ENCODE peak calls at places on chromosomes 11 and 22, in eight cellular contexts. One of them, this sample, is unnamed.

GRCh38 chr11:11567862-11568650 is 53.7 kb downstream of the GALNT18 start:
- DNase-seq in stimulated activated naive CD4-positive, alpha-beta T cell: no peak
- DNase-seq in IMR-90: peak; percentile 30
- DNase-seq in activated CD8-positive, alpha-beta memory T cell treated with anti-CD3 and anti-CD28 coated beads, Interleukin-2, amount 50 U/mL, for 4 hours: no peak
- DNase-seq in spleen: no peak
- DNase-seq in A549: no peak
- DNase-seq in activated CD4-positive, alpha-beta T cell treated with anti-CD3 and anti-CD28 coated beads, Interleukin-2, amount 50 U/mL, for 48 hours: no peak
- DNase-seq in NCI-H1092 treated with DMSO at 0.1 percent for 48 hours: no peak
- DNase-seq in this sample: peak; percentile 18

GRCh38 chr11:107549253-107549953 is 16.1 kb downstream of the ALKBH8 start:
- DNase-seq in stimulated activated naive CD4-positive, alpha-beta T cell: peak; percentile 41
- DNase-seq in A549: peak; percentile 25
- DNase-seq in activated CD8-positive, alpha-beta memory T cell treated with anti-CD3 and anti-CD28 coated beads, Interleukin-2, amount 50 U/mL, for 4 hours: peak; percentile 22
- DNase-seq in IMR-90: peak; percentile 51
- DNase-seq in NCI-H1092 treated with DMSO at 0.1 percent for 48 hours: no peak
- DNase-seq in activated CD4-positive, alpha-beta T cell treated with anti-CD3 and anti-CD28 coated beads, Interleukin-2, amount 50 U/mL, for 48 hours: peak; percentile 15
- DNase-seq in spleen: no peak
- DNase-seq in this sample: peak; percentile 23

GRCh38 chr22:44604455-44604854 is 97.5 kb upstream of the PRR5 start:
- DNase-seq in A549: no peak
- DNase-seq in stimulated activated naive CD4-positive, alpha-beta T cell: no peak
- DNase-seq in spleen: no peak
- DNase-seq in IMR-90: no peak
- DNase-seq in activated CD4-positive, alpha-beta T cell treated with anti-CD3 and anti-CD28 coated beads, Interleukin-2, amount 50 U/mL, for 48 hours: no peak
- DNase-seq in NCI-H1092 treated with DMSO at 0.1 percent for 48 hours: no peak
- DNase-seq in activated CD8-positive, alpha-beta memory T cell treated with anti-CD3 and anti-CD28 coated beads, Interleukin-2, amount 50 U/mL, for 4 hours: no peak
- DNase-seq in this sample: no peak

GRCh38 chr11:106228996-106229395 is 151.5 kb downstream of the AASDHPPT start:
- DNase-seq in activated CD4-positive, alpha-beta T cell treated with anti-CD3 and anti-CD28 coated beads, Interleukin-2, amount 50 U/mL, for 48 hours: no peak
- DNase-seq in A549: no peak
- DNase-seq in activated CD8-positive, alpha-beta memory T cell treated with anti-CD3 and anti-CD28 coated beads, Interleukin-2, amount 50 U/mL, for 4 hours: no peak
- DNase-seq in spleen: no peak
- DNase-seq in IMR-90: no peak
- DNase-seq in NCI-H1092 treated with DMSO at 0.1 percent for 48 hours: no peak
- DNase-seq in stimulated activated naive CD4-positive, alpha-beta T cell: no peak
- DNase-seq in this sample: no peak

GRCh38 chr11:58647866-58648265 is 25.4 kb downstream of the CNTF start:
- DNase-seq in IMR-90: no peak
- DNase-seq in activated CD8-positive, alpha-beta memory T cell treated with anti-CD3 and anti-CD28 coated beads, Interleukin-2, amount 50 U/mL, for 4 hours: no peak
- DNase-seq in stimulated activated naive CD4-positive, alpha-beta T cell: no peak
- DNase-seq in A549: no peak
- DNase-seq in spleen: no peak
- DNase-seq in NCI-H1092 treated with DMSO at 0.1 percent for 48 hours: no peak
- DNase-seq in activated CD4-positive, alpha-beta T cell treated with anti-CD3 and anti-CD28 coated beads, Interleukin-2, amount 50 U/mL, for 48 hours: no peak
- DNase-seq in this sample: no peak

GRCh38 chr11:112805658-112806057 is 155.6 kb upstream of the NCAM1 start:
- DNase-seq in IMR-90: no peak
- DNase-seq in A549: no peak
- DNase-seq in activated CD8-positive, alpha-beta memory T cell treated with anti-CD3 and anti-CD28 coated beads, Interleukin-2, amount 50 U/mL, for 4 hours: no peak
- DNase-seq in spleen: no peak
- DNase-seq in NCI-H1092 treated with DMSO at 0.1 percent for 48 hours: no peak
- DNase-seq in stimulated activated naive CD4-positive, alpha-beta T cell: no peak
- DNase-seq in activated CD4-positive, alpha-beta T cell treated with anti-CD3 and anti-CD28 coated beads, Interleukin-2, amount 50 U/mL, for 48 hours: no peak
- DNase-seq in this sample: peak; percentile 70

GRCh38 chr22:21991309-21991596 is 8.7 kb upstream of the TOP3B start:
- DNase-seq in NCI-H1092 treated with DMSO at 0.1 percent for 48 hours: no peak
- DNase-seq in spleen: no peak
- DNase-seq in stimulated activated naive CD4-positive, alpha-beta T cell: no peak
- DNase-seq in activated CD4-positive, alpha-beta T cell treated with anti-CD3 and anti-CD28 coated beads, Interleukin-2, amount 50 U/mL, for 48 hours: no peak
- DNase-seq in A549: no peak
- DNase-seq in IMR-90: no peak
- DNase-seq in activated CD8-positive, alpha-beta memory T cell treated with anti-CD3 and anti-CD28 coated beads, Interleukin-2, amount 50 U/mL, for 4 hours: no peak
- DNase-seq in this sample: no peak

GRCh38 chr11:16047073-16047472 is 309.3 kb downstream of the SOX6 start:
- DNase-seq in NCI-H1092 treated with DMSO at 0.1 percent for 48 hours: no peak
- DNase-seq in A549: no peak
- DNase-seq in IMR-90: no peak
- DNase-seq in spleen: no peak
- DNase-seq in activated CD4-positive, alpha-beta T cell treated with anti-CD3 and anti-CD28 coated beads, Interleukin-2, amount 50 U/mL, for 48 hours: no peak
- DNase-seq in stimulated activated naive CD4-positive, alpha-beta T cell: no peak
- DNase-seq in activated CD8-positive, alpha-beta memory T cell treated with anti-CD3 and anti-CD28 coated beads, Interleukin-2, amount 50 U/mL, for 4 hours: no peak
- DNase-seq in this sample: no peak

GRCh38 chr11:45563801-45564200 is 101.6 kb downstream of the CHST1 start:
- DNase-seq in spleen: no peak
- DNase-seq in IMR-90: no peak
- DNase-seq in stimulated activated naive CD4-positive, alpha-beta T cell: no peak
- DNase-seq in activated CD4-positive, alpha-beta T cell treated with anti-CD3 and anti-CD28 coated beads, Interleukin-2, amount 50 U/mL, for 48 hours: no peak
- DNase-seq in A549: no peak
- DNase-seq in NCI-H1092 treated with DMSO at 0.1 percent for 48 hours: no peak
- DNase-seq in activated CD8-positive, alpha-beta memory T cell treated with anti-CD3 and anti-CD28 coated beads, Interleukin-2, amount 50 U/mL, for 4 hours: no peak
- DNase-seq in this sample: no peak

GRCh38 chr22:46613606-46613997 is 6.6 kb upstream of the GRAMD4 start:
- DNase-seq in A549: no peak
- DNase-seq in NCI-H1092 treated with DMSO at 0.1 percent for 48 hours: no peak
- DNase-seq in activated CD8-positive, alpha-beta memory T cell treated with anti-CD3 and anti-CD28 coated beads, Interleukin-2, amount 50 U/mL, for 4 hours: no peak
- DNase-seq in spleen: peak; percentile 90
- DNase-seq in IMR-90: no peak
- DNase-seq in stimulated activated naive CD4-positive, alpha-beta T cell: no peak
- DNase-seq in activated CD4-positive, alpha-beta T cell treated with anti-CD3 and anti-CD28 coated beads, Interleukin-2, amount 50 U/mL, for 48 hours: peak; percentile 44
- DNase-seq in this sample: no peak

GRCh38 chr22:20523118-20523983 is 15.9 kb downstream of the MED15 start:
- DNase-seq in A549: no peak
- DNase-seq in activated CD8-positive, alpha-beta memory T cell treated with anti-CD3 and anti-CD28 coated beads, Interleukin-2, amount 50 U/mL, for 4 hours: peak; percentile 31
- DNase-seq in NCI-H1092 treated with DMSO at 0.1 percent for 48 hours: no peak
- DNase-seq in activated CD4-positive, alpha-beta T cell treated with anti-CD3 and anti-CD28 coated beads, Interleukin-2, amount 50 U/mL, for 48 hours: no peak
- DNase-seq in IMR-90: peak; percentile 59
- DNase-seq in stimulated activated naive CD4-positive, alpha-beta T cell: no peak
- DNase-seq in spleen: no peak
- DNase-seq in this sample: no peak

GRCh38 chr22:33105501-33105911 is 47.3 kb upstream of the SYN3 start:
- DNase-seq in A549: no peak
- DNase-seq in spleen: no peak
- DNase-seq in stimulated activated naive CD4-positive, alpha-beta T cell: no peak
- DNase-seq in activated CD4-positive, alpha-beta T cell treated with anti-CD3 and anti-CD28 coated beads, Interleukin-2, amount 50 U/mL, for 48 hours: no peak
- DNase-seq in IMR-90: peak; percentile 28
- DNase-seq in activated CD8-positive, alpha-beta memory T cell treated with anti-CD3 and anti-CD28 coated beads, Interleukin-2, amount 50 U/mL, for 4 hours: no peak
- DNase-seq in NCI-H1092 treated with DMSO at 0.1 percent for 48 hours: peak; percentile 43
- DNase-seq in this sample: peak; percentile 1

GRCh38 chr11:115362997-115363396 is 141.2 kb downstream of the CADM1 start:
- DNase-seq in IMR-90: no peak
- DNase-seq in activated CD8-positive, alpha-beta memory T cell treated with anti-CD3 and anti-CD28 coated beads, Interleukin-2, amount 50 U/mL, for 4 hours: no peak
- DNase-seq in A549: no peak
- DNase-seq in NCI-H1092 treated with DMSO at 0.1 percent for 48 hours: no peak
- DNase-seq in activated CD4-positive, alpha-beta T cell treated with anti-CD3 and anti-CD28 coated beads, Interleukin-2, amount 50 U/mL, for 48 hours: no peak
- DNase-seq in spleen: no peak
- DNase-seq in stimulated activated naive CD4-positive, alpha-beta T cell: no peak
- DNase-seq in this sample: no peak

GRCh38 chr11:69350040-69350439 is 56.1 kb downstream of the MYEOV start:
- DNase-seq in A549: no peak
- DNase-seq in activated CD4-positive, alpha-beta T cell treated with anti-CD3 and anti-CD28 coated beads, Interleukin-2, amount 50 U/mL, for 48 hours: no peak
- DNase-seq in stimulated activated naive CD4-positive, alpha-beta T cell: no peak
- DNase-seq in activated CD8-positive, alpha-beta memory T cell treated with anti-CD3 and anti-CD28 coated beads, Interleukin-2, amount 50 U/mL, for 4 hours: no peak
- DNase-seq in NCI-H1092 treated with DMSO at 0.1 percent for 48 hours: no peak
- DNase-seq in spleen: no peak
- DNase-seq in IMR-90: no peak
- DNase-seq in this sample: no peak

GRCh38 chr22:48921411-48921903 is 906.2 kb downstream of the BRD1 start:
- DNase-seq in spleen: no peak
- DNase-seq in stimulated activated naive CD4-positive, alpha-beta T cell: no peak
- DNase-seq in IMR-90: no peak
- DNase-seq in activated CD8-positive, alpha-beta memory T cell treated with anti-CD3 and anti-CD28 coated beads, Interleukin-2, amount 50 U/mL, for 4 hours: no peak
- DNase-seq in activated CD4-positive, alpha-beta T cell treated with anti-CD3 and anti-CD28 coated beads, Interleukin-2, amount 50 U/mL, for 48 hours: no peak
- DNase-seq in NCI-H1092 treated with DMSO at 0.1 percent for 48 hours: no peak
- DNase-seq in A549: no peak
- DNase-seq in this sample: no peak

GRCh38 chr11:76810151-76810853 is 27.1 kb downstream of the TSKU start:
- DNase-seq in activated CD4-positive, alpha-beta T cell treated with anti-CD3 and anti-CD28 coated beads, Interleukin-2, amount 50 U/mL, for 48 hours: peak; percentile 58
- DNase-seq in NCI-H1092 treated with DMSO at 0.1 percent for 48 hours: peak; percentile 12
- DNase-seq in IMR-90: no peak
- DNase-seq in A549: peak; percentile 50
- DNase-seq in spleen: peak; percentile 65
- DNase-seq in stimulated activated naive CD4-positive, alpha-beta T cell: no peak
- DNase-seq in activated CD8-positive, alpha-beta memory T cell treated with anti-CD3 and anti-CD28 coated beads, Interleukin-2, amount 50 U/mL, for 4 hours: no peak
- DNase-seq in this sample: no peak

GRCh38 chr22:48037618-48038017 is 1275.2 kb downstream of the TBC1D22A start:
- DNase-seq in activated CD8-positive, alpha-beta memory T cell treated with anti-CD3 and anti-CD28 coated beads, Interleukin-2, amount 50 U/mL, for 4 hours: no peak
- DNase-seq in IMR-90: no peak
- DNase-seq in activated CD4-positive, alpha-beta T cell treated with anti-CD3 and anti-CD28 coated beads, Interleukin-2, amount 50 U/mL, for 48 hours: no peak
- DNase-seq in stimulated activated naive CD4-positive, alpha-beta T cell: no peak
- DNase-seq in A549: no peak
- DNase-seq in NCI-H1092 treated with DMSO at 0.1 percent for 48 hours: no peak
- DNase-seq in spleen: no peak
- DNase-seq in this sample: peak; percentile 76

GRCh38 chr11:1937616-1938342 is 9.4 kb upstream of the MRPL23 start:
- DNase-seq in stimulated activated naive CD4-positive, alpha-beta T cell: no peak
- DNase-seq in activated CD4-positive, alpha-beta T cell treated with anti-CD3 and anti-CD28 coated beads, Interleukin-2, amount 50 U/mL, for 48 hours: no peak
- DNase-seq in activated CD8-positive, alpha-beta memory T cell treated with anti-CD3 and anti-CD28 coated beads, Interleukin-2, amount 50 U/mL, for 4 hours: no peak
- DNase-seq in IMR-90: no peak
- DNase-seq in NCI-H1092 treated with DMSO at 0.1 percent for 48 hours: no peak
- DNase-seq in spleen: peak; percentile 62
- DNase-seq in A549: no peak
- DNase-seq in this sample: no peak

GRCh38 chr22:17891427-17892167 is 117.3 kb upstream of the BID start:
- DNase-seq in activated CD8-positive, alpha-beta memory T cell treated with anti-CD3 and anti-CD28 coated beads, Interleukin-2, amount 50 U/mL, for 4 hours: no peak
- DNase-seq in IMR-90: no peak
- DNase-seq in NCI-H1092 treated with DMSO at 0.1 percent for 48 hours: peak; percentile 36
- DNase-seq in stimulated activated naive CD4-positive, alpha-beta T cell: no peak
- DNase-seq in A549: no peak
- DNase-seq in spleen: no peak
- DNase-seq in activated CD4-positive, alpha-beta T cell treated with anti-CD3 and anti-CD28 coated beads, Interleukin-2, amount 50 U/mL, for 48 hours: no peak
- DNase-seq in this sample: peak; percentile 7

GRCh38 chr22:31130873-31131272 is 8.1 kb downstream of the INPP5J start:
- DNase-seq in spleen: peak; percentile 39
- DNase-seq in IMR-90: no peak
- DNase-seq in activated CD8-positive, alpha-beta memory T cell treated with anti-CD3 and anti-CD28 coated beads, Interleukin-2, amount 50 U/mL, for 4 hours: no peak
- DNase-seq in A549: no peak
- DNase-seq in NCI-H1092 treated with DMSO at 0.1 percent for 48 hours: no peak
- DNase-seq in stimulated activated naive CD4-positive, alpha-beta T cell: no peak
- DNase-seq in activated CD4-positive, alpha-beta T cell treated with anti-CD3 and anti-CD28 coated beads, Interleukin-2, amount 50 U/mL, for 48 hours: no peak
- DNase-seq in this sample: no peak

GRCh38 chr11:17277024-17277584 is 565 bp downstream of the NUCB2 start:
- DNase-seq in A549: peak; percentile 24
- DNase-seq in IMR-90: peak; percentile 63
- DNase-seq in activated CD4-positive, alpha-beta T cell treated with anti-CD3 and anti-CD28 coated beads, Interleukin-2, amount 50 U/mL, for 48 hours: no peak
- DNase-seq in spleen: no peak
- DNase-seq in NCI-H1092 treated with DMSO at 0.1 percent for 48 hours: peak; percentile 76
- DNase-seq in activated CD8-positive, alpha-beta memory T cell treated with anti-CD3 and anti-CD28 coated beads, Interleukin-2, amount 50 U/mL, for 4 hours: no peak
- DNase-seq in stimulated activated naive CD4-positive, alpha-beta T cell: peak; percentile 83
- DNase-seq in this sample: peak; percentile 57

GRCh38 chr11:116130122-116130521 is 625.9 kb upstream of the CADM1 start:
- DNase-seq in spleen: no peak
- DNase-seq in A549: no peak
- DNase-seq in activated CD4-positive, alpha-beta T cell treated with anti-CD3 and anti-CD28 coated beads, Interleukin-2, amount 50 U/mL, for 48 hours: no peak
- DNase-seq in IMR-90: no peak
- DNase-seq in activated CD8-positive, alpha-beta memory T cell treated with anti-CD3 and anti-CD28 coated beads, Interleukin-2, amount 50 U/mL, for 4 hours: no peak
- DNase-seq in NCI-H1092 treated with DMSO at 0.1 percent for 48 hours: no peak
- DNase-seq in stimulated activated naive CD4-positive, alpha-beta T cell: no peak
- DNase-seq in this sample: no peak

GRCh38 chr11:31874631-31875191 is 63.6 kb upstream of the PAX6 start:
- DNase-seq in spleen: no peak
- DNase-seq in A549: no peak
- DNase-seq in activated CD4-positive, alpha-beta T cell treated with anti-CD3 and anti-CD28 coated beads, Interleukin-2, amount 50 U/mL, for 48 hours: no peak
- DNase-seq in activated CD8-positive, alpha-beta memory T cell treated with anti-CD3 and anti-CD28 coated beads, Interleukin-2, amount 50 U/mL, for 4 hours: no peak
- DNase-seq in IMR-90: no peak
- DNase-seq in NCI-H1092 treated with DMSO at 0.1 percent for 48 hours: no peak
- DNase-seq in stimulated activated naive CD4-positive, alpha-beta T cell: no peak
- DNase-seq in this sample: no peak

GRCh38 chr22:36323182-36323854 is 64.4 kb downstream of the MYH9 start:
- DNase-seq in A549: no peak
- DNase-seq in activated CD8-positive, alpha-beta memory T cell treated with anti-CD3 and anti-CD28 coated beads, Interleukin-2, amount 50 U/mL, for 4 hours: no peak
- DNase-seq in spleen: no peak
- DNase-seq in activated CD4-positive, alpha-beta T cell treated with anti-CD3 and anti-CD28 coated beads, Interleukin-2, amount 50 U/mL, for 48 hours: no peak
- DNase-seq in NCI-H1092 treated with DMSO at 0.1 percent for 48 hours: peak; percentile 84
- DNase-seq in stimulated activated naive CD4-positive, alpha-beta T cell: no peak
- DNase-seq in IMR-90: peak; percentile 71
- DNase-seq in this sample: no peak

GRCh38 chr11:97428247-97428646 is 1038.4 kb downstream of the JRKL start:
- DNase-seq in A549: no peak
- DNase-seq in stimulated activated naive CD4-positive, alpha-beta T cell: no peak
- DNase-seq in IMR-90: no peak
- DNase-seq in NCI-H1092 treated with DMSO at 0.1 percent for 48 hours: no peak
- DNase-seq in spleen: no peak
- DNase-seq in activated CD8-positive, alpha-beta memory T cell treated with anti-CD3 and anti-CD28 coated beads, Interleukin-2, amount 50 U/mL, for 4 hours: no peak
- DNase-seq in activated CD4-positive, alpha-beta T cell treated with anti-CD3 and anti-CD28 coated beads, Interleukin-2, amount 50 U/mL, for 48 hours: no peak
- DNase-seq in this sample: no peak

GRCh38 chr22:19826619-19826950 is 28.1 kb downstream of the GNB1L start:
- DNase-seq in stimulated activated naive CD4-positive, alpha-beta T cell: no peak
- DNase-seq in NCI-H1092 treated with DMSO at 0.1 percent for 48 hours: no peak
- DNase-seq in activated CD4-positive, alpha-beta T cell treated with anti-CD3 and anti-CD28 coated beads, Interleukin-2, amount 50 U/mL, for 48 hours: no peak
- DNase-seq in activated CD8-positive, alpha-beta memory T cell treated with anti-CD3 and anti-CD28 coated beads, Interleukin-2, amount 50 U/mL, for 4 hours: no peak
- DNase-seq in spleen: no peak
- DNase-seq in A549: no peak
- DNase-seq in IMR-90: no peak
- DNase-seq in this sample: no peak

GRCh38 chr11:134008593-134008992 is 51.8 kb upstream of the IGSF9B start:
- DNase-seq in stimulated activated naive CD4-positive, alpha-beta T cell: no peak
- DNase-seq in IMR-90: no peak
- DNase-seq in A549: no peak
- DNase-seq in spleen: no peak
- DNase-seq in activated CD8-positive, alpha-beta memory T cell treated with anti-CD3 and anti-CD28 coated beads, Interleukin-2, amount 50 U/mL, for 4 hours: no peak
- DNase-seq in activated CD4-positive, alpha-beta T cell treated with anti-CD3 and anti-CD28 coated beads, Interleukin-2, amount 50 U/mL, for 48 hours: no peak
- DNase-seq in NCI-H1092 treated with DMSO at 0.1 percent for 48 hours: no peak
- DNase-seq in this sample: no peak

GRCh38 chr22:31210830-31211503 is 1.1 kb upstream of the LIMK2 start:
- DNase-seq in stimulated activated naive CD4-positive, alpha-beta T cell: peak; percentile 7
- DNase-seq in NCI-H1092 treated with DMSO at 0.1 percent for 48 hours: no peak
- DNase-seq in IMR-90: no peak
- DNase-seq in activated CD4-positive, alpha-beta T cell treated with anti-CD3 and anti-CD28 coated beads, Interleukin-2, amount 50 U/mL, for 48 hours: peak; percentile 20
- DNase-seq in A549: no peak
- DNase-seq in spleen: no peak
- DNase-seq in activated CD8-positive, alpha-beta memory T cell treated with anti-CD3 and anti-CD28 coated beads, Interleukin-2, amount 50 U/mL, for 4 hours: no peak
- DNase-seq in this sample: no peak

GRCh38 chr11:113193077-113193476 is 121.3 kb upstream of the TTC12 start:
- DNase-seq in IMR-90: no peak
- DNase-seq in spleen: no peak
- DNase-seq in activated CD8-positive, alpha-beta memory T cell treated with anti-CD3 and anti-CD28 coated beads, Interleukin-2, amount 50 U/mL, for 4 hours: no peak
- DNase-seq in stimulated activated naive CD4-positive, alpha-beta T cell: no peak
- DNase-seq in A549: no peak
- DNase-seq in activated CD4-positive, alpha-beta T cell treated with anti-CD3 and anti-CD28 coated beads, Interleukin-2, amount 50 U/mL, for 48 hours: no peak
- DNase-seq in NCI-H1092 treated with DMSO at 0.1 percent for 48 hours: no peak
- DNase-seq in this sample: no peak

GRCh38 chr22:46062232-46062615 is 85.3 kb upstream of the WNT7B start:
- DNase-seq in activated CD4-positive, alpha-beta T cell treated with anti-CD3 and anti-CD28 coated beads, Interleukin-2, amount 50 U/mL, for 48 hours: no peak
- DNase-seq in A549: no peak
- DNase-seq in NCI-H1092 treated with DMSO at 0.1 percent for 48 hours: no peak
- DNase-seq in IMR-90: no peak
- DNase-seq in stimulated activated naive CD4-positive, alpha-beta T cell: no peak
- DNase-seq in activated CD8-positive, alpha-beta memory T cell treated with anti-CD3 and anti-CD28 coated beads, Interleukin-2, amount 50 U/mL, for 4 hours: no peak
- DNase-seq in spleen: no peak
- DNase-seq in this sample: no peak

GRCh38 chr11:107591098-107591445 is at the start of gene ELMOD1:
- DNase-seq in IMR-90: peak; percentile 23
- DNase-seq in NCI-H1092 treated with DMSO at 0.1 percent for 48 hours: peak; percentile 18
- DNase-seq in activated CD8-positive, alpha-beta memory T cell treated with anti-CD3 and anti-CD28 coated beads, Interleukin-2, amount 50 U/mL, for 4 hours: peak; percentile 37
- DNase-seq in spleen: peak; percentile 78
- DNase-seq in A549: peak; percentile 12
- DNase-seq in activated CD4-positive, alpha-beta T cell treated with anti-CD3 and anti-CD28 coated beads, Interleukin-2, amount 50 U/mL, for 48 hours: peak; percentile 37
- DNase-seq in stimulated activated naive CD4-positive, alpha-beta T cell: peak; percentile 24
- DNase-seq in this sample: peak; percentile 31

GRCh38 chr11:12009617-12010321 is 1.3 kb upstream of the DKK3 start:
- DNase-seq in activated CD4-positive, alpha-beta T cell treated with anti-CD3 and anti-CD28 coated beads, Interleukin-2, amount 50 U/mL, for 48 hours: no peak
- DNase-seq in stimulated activated naive CD4-positive, alpha-beta T cell: no peak
- DNase-seq in A549: peak; percentile 11
- DNase-seq in IMR-90: no peak
- DNase-seq in spleen: no peak
- DNase-seq in NCI-H1092 treated with DMSO at 0.1 percent for 48 hours: no peak
- DNase-seq in activated CD8-positive, alpha-beta memory T cell treated with anti-CD3 and anti-CD28 coated beads, Interleukin-2, amount 50 U/mL, for 4 hours: no peak
- DNase-seq in this sample: no peak

GRCh38 chr11:117127164-117127563 is 16.9 kb upstream of the PAFAH1B2 start:
- DNase-seq in stimulated activated naive CD4-positive, alpha-beta T cell: no peak
- DNase-seq in spleen: peak; percentile 42
- DNase-seq in activated CD8-positive, alpha-beta memory T cell treated with anti-CD3 and anti-CD28 coated beads, Interleukin-2, amount 50 U/mL, for 4 hours: no peak
- DNase-seq in A549: no peak
- DNase-seq in IMR-90: no peak
- DNase-seq in activated CD4-positive, alpha-beta T cell treated with anti-CD3 and anti-CD28 coated beads, Interleukin-2, amount 50 U/mL, for 48 hours: no peak
- DNase-seq in NCI-H1092 treated with DMSO at 0.1 percent for 48 hours: no peak
- DNase-seq in this sample: no peak

GRCh38 chr22:32122899-32123298 is 36.2 kb downstream of the C22orf42 start:
- DNase-seq in activated CD4-positive, alpha-beta T cell treated with anti-CD3 and anti-CD28 coated beads, Interleukin-2, amount 50 U/mL, for 48 hours: no peak
- DNase-seq in NCI-H1092 treated with DMSO at 0.1 percent for 48 hours: no peak
- DNase-seq in spleen: no peak
- DNase-seq in activated CD8-positive, alpha-beta memory T cell treated with anti-CD3 and anti-CD28 coated beads, Interleukin-2, amount 50 U/mL, for 4 hours: no peak
- DNase-seq in IMR-90: no peak
- DNase-seq in stimulated activated naive CD4-positive, alpha-beta T cell: no peak
- DNase-seq in A549: no peak
- DNase-seq in this sample: no peak